ENCODE peak calls at places on chromosomes 2 and 18, in nine cellular contexts. One of them, this sample, is unnamed.

GRCh38 chr18:61554946-61555361 is 221.7 kb downstream of the CDH20 start:
- DNase-seq in stimulated activated CD4-positive, alpha-beta T cell treated with anti-CD3 and anti-CD28 coated beads, Interleukin-2, amount 100 ng/mL, for 4 hours: no peak
- DNase-seq in ELR: no peak
- DNase-seq in stimulated activated CD8-positive, alpha-beta memory T cell treated with anti-CD3 and anti-CD28 coated beads, Interleukin-12 subunit alpha, Interleukin-12 subunit beta, amount 100 ng/mL, for 4 hours: no peak
- DNase-seq in hippocampal formation: no peak
- DNase-seq in glomerular endothelial cell: no peak
- DNase-seq in activated CD8-positive, alpha-beta memory T cell treated with anti-CD3 and anti-CD28 coated beads for 4 hours: no peak
- DNase-seq in head of caudate nucleus: no peak
- DNase-seq in HT1080: no peak
- DNase-seq in this sample: no peak

GRCh38 chr18:10139783-10140410 is 226.1 kb downstream of the VAPA start:
- DNase-seq in stimulated activated CD4-positive, alpha-beta T cell treated with anti-CD3 and anti-CD28 coated beads, Interleukin-2, amount 100 ng/mL, for 4 hours: no peak
- DNase-seq in ELR: peak; percentile 53
- DNase-seq in stimulated activated CD8-positive, alpha-beta memory T cell treated with anti-CD3 and anti-CD28 coated beads, Interleukin-12 subunit alpha, Interleukin-12 subunit beta, amount 100 ng/mL, for 4 hours: no peak
- DNase-seq in hippocampal formation: no peak
- DNase-seq in glomerular endothelial cell: no peak
- DNase-seq in activated CD8-positive, alpha-beta memory T cell treated with anti-CD3 and anti-CD28 coated beads for 4 hours: no peak
- DNase-seq in head of caudate nucleus: no peak
- DNase-seq in HT1080: peak; percentile 52
- DNase-seq in this sample: no peak

GRCh38 chr18:40197711-40198110 is 1757.3 kb upstream of the PIK3C3 start:
- DNase-seq in stimulated activated CD4-positive, alpha-beta T cell treated with anti-CD3 and anti-CD28 coated beads, Interleukin-2, amount 100 ng/mL, for 4 hours: no peak
- DNase-seq in ELR: no peak
- DNase-seq in stimulated activated CD8-positive, alpha-beta memory T cell treated with anti-CD3 and anti-CD28 coated beads, Interleukin-12 subunit alpha, Interleukin-12 subunit beta, amount 100 ng/mL, for 4 hours: no peak
- DNase-seq in hippocampal formation: no peak
- DNase-seq in glomerular endothelial cell: no peak
- DNase-seq in activated CD8-positive, alpha-beta memory T cell treated with anti-CD3 and anti-CD28 coated beads for 4 hours: no peak
- DNase-seq in head of caudate nucleus: no peak
- DNase-seq in HT1080: no peak
- DNase-seq in this sample: no peak

GRCh38 chr18:28584726-28585125 is 407.8 kb upstream of the CDH2 start:
- DNase-seq in stimulated activated CD4-positive, alpha-beta T cell treated with anti-CD3 and anti-CD28 coated beads, Interleukin-2, amount 100 ng/mL, for 4 hours: no peak
- DNase-seq in ELR: peak; percentile 79
- DNase-seq in stimulated activated CD8-positive, alpha-beta memory T cell treated with anti-CD3 and anti-CD28 coated beads, Interleukin-12 subunit alpha, Interleukin-12 subunit beta, amount 100 ng/mL, for 4 hours: no peak
- DNase-seq in hippocampal formation: no peak
- DNase-seq in glomerular endothelial cell: no peak
- DNase-seq in activated CD8-positive, alpha-beta memory T cell treated with anti-CD3 and anti-CD28 coated beads for 4 hours: no peak
- DNase-seq in head of caudate nucleus: no peak
- DNase-seq in HT1080: peak; percentile 67
- DNase-seq in this sample: no peak

GRCh38 chr2:24008672-24009366 is 1.1 kb upstream of the MFSD2B start:
- DNase-seq in stimulated activated CD4-positive, alpha-beta T cell treated with anti-CD3 and anti-CD28 coated beads, Interleukin-2, amount 100 ng/mL, for 4 hours: no peak
- DNase-seq in ELR: no peak
- DNase-seq in stimulated activated CD8-positive, alpha-beta memory T cell treated with anti-CD3 and anti-CD28 coated beads, Interleukin-12 subunit alpha, Interleukin-12 subunit beta, amount 100 ng/mL, for 4 hours: no peak
- DNase-seq in hippocampal formation: no peak
- DNase-seq in glomerular endothelial cell: no peak
- DNase-seq in activated CD8-positive, alpha-beta memory T cell treated with anti-CD3 and anti-CD28 coated beads for 4 hours: no peak
- DNase-seq in head of caudate nucleus: no peak
- DNase-seq in HT1080: no peak
- DNase-seq in this sample: no peak

GRCh38 chr18:35672897-35673296 is 91.4 kb downstream of the GALNT1 start:
- DNase-seq in stimulated activated CD4-positive, alpha-beta T cell treated with anti-CD3 and anti-CD28 coated beads, Interleukin-2, amount 100 ng/mL, for 4 hours: no peak
- DNase-seq in ELR: peak; percentile 64
- DNase-seq in stimulated activated CD8-positive, alpha-beta memory T cell treated with anti-CD3 and anti-CD28 coated beads, Interleukin-12 subunit alpha, Interleukin-12 subunit beta, amount 100 ng/mL, for 4 hours: no peak
- DNase-seq in hippocampal formation: no peak
- DNase-seq in glomerular endothelial cell: no peak
- DNase-seq in activated CD8-positive, alpha-beta memory T cell treated with anti-CD3 and anti-CD28 coated beads for 4 hours: no peak
- DNase-seq in head of caudate nucleus: no peak
- DNase-seq in HT1080: peak; percentile 38
- DNase-seq in this sample: no peak

GRCh38 chr2:132038179-132038882 is 123.4 kb downstream of the ANKRD30BL start:
- DNase-seq in stimulated activated CD4-positive, alpha-beta T cell treated with anti-CD3 and anti-CD28 coated beads, Interleukin-2, amount 100 ng/mL, for 4 hours: no peak
- DNase-seq in ELR: peak; percentile 8
- DNase-seq in stimulated activated CD8-positive, alpha-beta memory T cell treated with anti-CD3 and anti-CD28 coated beads, Interleukin-12 subunit alpha, Interleukin-12 subunit beta, amount 100 ng/mL, for 4 hours: no peak
- DNase-seq in hippocampal formation: no peak
- DNase-seq in glomerular endothelial cell: no peak
- DNase-seq in activated CD8-positive, alpha-beta memory T cell treated with anti-CD3 and anti-CD28 coated beads for 4 hours: no peak
- DNase-seq in head of caudate nucleus: peak; percentile 10
- DNase-seq in HT1080: no peak
- DNase-seq in this sample: no peak

GRCh38 chr2:7510353-7510752 is 593.1 kb downstream of the RNF144A start:
- DNase-seq in stimulated activated CD4-positive, alpha-beta T cell treated with anti-CD3 and anti-CD28 coated beads, Interleukin-2, amount 100 ng/mL, for 4 hours: no peak
- DNase-seq in ELR: no peak
- DNase-seq in stimulated activated CD8-positive, alpha-beta memory T cell treated with anti-CD3 and anti-CD28 coated beads, Interleukin-12 subunit alpha, Interleukin-12 subunit beta, amount 100 ng/mL, for 4 hours: no peak
- DNase-seq in hippocampal formation: no peak
- DNase-seq in glomerular endothelial cell: no peak
- DNase-seq in activated CD8-positive, alpha-beta memory T cell treated with anti-CD3 and anti-CD28 coated beads for 4 hours: no peak
- DNase-seq in head of caudate nucleus: no peak
- DNase-seq in HT1080: peak; percentile 34
- DNase-seq in this sample: no peak

GRCh38 chr18:22194151-22194598 is 24.8 kb downstream of the GATA6 start:
- DNase-seq in stimulated activated CD4-positive, alpha-beta T cell treated with anti-CD3 and anti-CD28 coated beads, Interleukin-2, amount 100 ng/mL, for 4 hours: no peak
- DNase-seq in ELR: no peak
- DNase-seq in stimulated activated CD8-positive, alpha-beta memory T cell treated with anti-CD3 and anti-CD28 coated beads, Interleukin-12 subunit alpha, Interleukin-12 subunit beta, amount 100 ng/mL, for 4 hours: no peak
- DNase-seq in hippocampal formation: no peak
- DNase-seq in glomerular endothelial cell: no peak
- DNase-seq in activated CD8-positive, alpha-beta memory T cell treated with anti-CD3 and anti-CD28 coated beads for 4 hours: no peak
- DNase-seq in head of caudate nucleus: no peak
- DNase-seq in HT1080: no peak
- DNase-seq in this sample: no peak

GRCh38 chr2:63661076-63661475 is 72.3 kb downstream of the MDH1 start:
- DNase-seq in stimulated activated CD4-positive, alpha-beta T cell treated with anti-CD3 and anti-CD28 coated beads, Interleukin-2, amount 100 ng/mL, for 4 hours: no peak
- DNase-seq in ELR: peak; percentile 90
- DNase-seq in stimulated activated CD8-positive, alpha-beta memory T cell treated with anti-CD3 and anti-CD28 coated beads, Interleukin-12 subunit alpha, Interleukin-12 subunit beta, amount 100 ng/mL, for 4 hours: no peak
- DNase-seq in hippocampal formation: no peak
- DNase-seq in glomerular endothelial cell: no peak
- DNase-seq in activated CD8-positive, alpha-beta memory T cell treated with anti-CD3 and anti-CD28 coated beads for 4 hours: no peak
- DNase-seq in head of caudate nucleus: no peak
- DNase-seq in HT1080: peak; percentile 85
- DNase-seq in this sample: no peak

GRCh38 chr2:239227661-239228371 is 173.0 kb downstream of the HDAC4 start:
- DNase-seq in stimulated activated CD4-positive, alpha-beta T cell treated with anti-CD3 and anti-CD28 coated beads, Interleukin-2, amount 100 ng/mL, for 4 hours: no peak
- DNase-seq in ELR: peak; percentile 14
- DNase-seq in stimulated activated CD8-positive, alpha-beta memory T cell treated with anti-CD3 and anti-CD28 coated beads, Interleukin-12 subunit alpha, Interleukin-12 subunit beta, amount 100 ng/mL, for 4 hours: no peak
- DNase-seq in hippocampal formation: no peak
- DNase-seq in glomerular endothelial cell: no peak
- DNase-seq in activated CD8-positive, alpha-beta memory T cell treated with anti-CD3 and anti-CD28 coated beads for 4 hours: no peak
- DNase-seq in head of caudate nucleus: no peak
- DNase-seq in HT1080: no peak
- DNase-seq in this sample: no peak

GRCh38 chr2:695111-695510 is 17.9 kb upstream of the TMEM18 start:
- DNase-seq in stimulated activated CD4-positive, alpha-beta T cell treated with anti-CD3 and anti-CD28 coated beads, Interleukin-2, amount 100 ng/mL, for 4 hours: no peak
- DNase-seq in ELR: no peak
- DNase-seq in stimulated activated CD8-positive, alpha-beta memory T cell treated with anti-CD3 and anti-CD28 coated beads, Interleukin-12 subunit alpha, Interleukin-12 subunit beta, amount 100 ng/mL, for 4 hours: no peak
- DNase-seq in hippocampal formation: no peak
- DNase-seq in glomerular endothelial cell: no peak
- DNase-seq in activated CD8-positive, alpha-beta memory T cell treated with anti-CD3 and anti-CD28 coated beads for 4 hours: no peak
- DNase-seq in head of caudate nucleus: no peak
- DNase-seq in HT1080: no peak
- DNase-seq in this sample: no peak

GRCh38 chr18:58373486-58373885 is 255.4 kb downstream of the ALPK2 start:
- DNase-seq in stimulated activated CD4-positive, alpha-beta T cell treated with anti-CD3 and anti-CD28 coated beads, Interleukin-2, amount 100 ng/mL, for 4 hours: no peak
- DNase-seq in ELR: no peak
- DNase-seq in stimulated activated CD8-positive, alpha-beta memory T cell treated with anti-CD3 and anti-CD28 coated beads, Interleukin-12 subunit alpha, Interleukin-12 subunit beta, amount 100 ng/mL, for 4 hours: no peak
- DNase-seq in hippocampal formation: no peak
- DNase-seq in glomerular endothelial cell: no peak
- DNase-seq in activated CD8-positive, alpha-beta memory T cell treated with anti-CD3 and anti-CD28 coated beads for 4 hours: no peak
- DNase-seq in head of caudate nucleus: no peak
- DNase-seq in HT1080: no peak
- DNase-seq in this sample: no peak

GRCh38 chr2:210250577-210250976 is 25.3 kb upstream of the ACADL start:
- DNase-seq in stimulated activated CD4-positive, alpha-beta T cell treated with anti-CD3 and anti-CD28 coated beads, Interleukin-2, amount 100 ng/mL, for 4 hours: no peak
- DNase-seq in ELR: no peak
- DNase-seq in stimulated activated CD8-positive, alpha-beta memory T cell treated with anti-CD3 and anti-CD28 coated beads, Interleukin-12 subunit alpha, Interleukin-12 subunit beta, amount 100 ng/mL, for 4 hours: no peak
- DNase-seq in hippocampal formation: no peak
- DNase-seq in glomerular endothelial cell: no peak
- DNase-seq in activated CD8-positive, alpha-beta memory T cell treated with anti-CD3 and anti-CD28 coated beads for 4 hours: no peak
- DNase-seq in head of caudate nucleus: no peak
- DNase-seq in HT1080: no peak
- DNase-seq in this sample: no peak

GRCh38 chr18:29307231-29307630 is 1130.3 kb upstream of the CDH2 start:
- DNase-seq in stimulated activated CD4-positive, alpha-beta T cell treated with anti-CD3 and anti-CD28 coated beads, Interleukin-2, amount 100 ng/mL, for 4 hours: no peak
- DNase-seq in ELR: peak; percentile 10
- DNase-seq in stimulated activated CD8-positive, alpha-beta memory T cell treated with anti-CD3 and anti-CD28 coated beads, Interleukin-12 subunit alpha, Interleukin-12 subunit beta, amount 100 ng/mL, for 4 hours: no peak
- DNase-seq in hippocampal formation: no peak
- DNase-seq in glomerular endothelial cell: no peak
- DNase-seq in activated CD8-positive, alpha-beta memory T cell treated with anti-CD3 and anti-CD28 coated beads for 4 hours: no peak
- DNase-seq in head of caudate nucleus: no peak
- DNase-seq in HT1080: no peak
- DNase-seq in this sample: no peak

GRCh38 chr2:197515277-197515797 is 529 bp upstream of the MOB4 start:
- DNase-seq in stimulated activated CD4-positive, alpha-beta T cell treated with anti-CD3 and anti-CD28 coated beads, Interleukin-2, amount 100 ng/mL, for 4 hours: no peak
- DNase-seq in ELR: no peak
- DNase-seq in stimulated activated CD8-positive, alpha-beta memory T cell treated with anti-CD3 and anti-CD28 coated beads, Interleukin-12 subunit alpha, Interleukin-12 subunit beta, amount 100 ng/mL, for 4 hours: no peak
- DNase-seq in hippocampal formation: peak; percentile 73
- DNase-seq in glomerular endothelial cell: no peak
- DNase-seq in activated CD8-positive, alpha-beta memory T cell treated with anti-CD3 and anti-CD28 coated beads for 4 hours: no peak
- DNase-seq in head of caudate nucleus: no peak
- DNase-seq in HT1080: no peak
- DNase-seq in this sample: no peak

GRCh38 chr2:216714412-216714775 is 19.0 kb upstream of the IGFBP5 start:
- DNase-seq in stimulated activated CD4-positive, alpha-beta T cell treated with anti-CD3 and anti-CD28 coated beads, Interleukin-2, amount 100 ng/mL, for 4 hours: no peak
- DNase-seq in ELR: peak; percentile 47
- DNase-seq in stimulated activated CD8-positive, alpha-beta memory T cell treated with anti-CD3 and anti-CD28 coated beads, Interleukin-12 subunit alpha, Interleukin-12 subunit beta, amount 100 ng/mL, for 4 hours: no peak
- DNase-seq in hippocampal formation: no peak
- DNase-seq in glomerular endothelial cell: no peak
- DNase-seq in activated CD8-positive, alpha-beta memory T cell treated with anti-CD3 and anti-CD28 coated beads for 4 hours: no peak
- DNase-seq in head of caudate nucleus: no peak
- DNase-seq in HT1080: peak; percentile 73
- DNase-seq in this sample: no peak

GRCh38 chr18:51193621-51194287 is 3.7 kb downstream of the MEX3C start:
- DNase-seq in stimulated activated CD4-positive, alpha-beta T cell treated with anti-CD3 and anti-CD28 coated beads, Interleukin-2, amount 100 ng/mL, for 4 hours: no peak
- DNase-seq in ELR: peak; percentile 58
- DNase-seq in stimulated activated CD8-positive, alpha-beta memory T cell treated with anti-CD3 and anti-CD28 coated beads, Interleukin-12 subunit alpha, Interleukin-12 subunit beta, amount 100 ng/mL, for 4 hours: no peak
- DNase-seq in hippocampal formation: no peak
- DNase-seq in glomerular endothelial cell: no peak
- DNase-seq in activated CD8-positive, alpha-beta memory T cell treated with anti-CD3 and anti-CD28 coated beads for 4 hours: no peak
- DNase-seq in head of caudate nucleus: no peak
- DNase-seq in HT1080: no peak
- DNase-seq in this sample: no peak

GRCh38 chr2:84781942-84782716 is 98.8 kb downstream of the TRABD2A start:
- DNase-seq in stimulated activated CD4-positive, alpha-beta T cell treated with anti-CD3 and anti-CD28 coated beads, Interleukin-2, amount 100 ng/mL, for 4 hours: peak; percentile 68
- DNase-seq in ELR: peak; percentile 74
- DNase-seq in stimulated activated CD8-positive, alpha-beta memory T cell treated with anti-CD3 and anti-CD28 coated beads, Interleukin-12 subunit alpha, Interleukin-12 subunit beta, amount 100 ng/mL, for 4 hours: peak; percentile 44
- DNase-seq in hippocampal formation: no peak
- DNase-seq in glomerular endothelial cell: no peak
- DNase-seq in activated CD8-positive, alpha-beta memory T cell treated with anti-CD3 and anti-CD28 coated beads for 4 hours: peak; percentile 53
- DNase-seq in head of caudate nucleus: peak; percentile 44
- DNase-seq in HT1080: peak; percentile 52
- DNase-seq in this sample: peak; percentile 44

GRCh38 chr2:236922061-236922460 is 163.6 kb upstream of the COPS8 start:
- DNase-seq in stimulated activated CD4-positive, alpha-beta T cell treated with anti-CD3 and anti-CD28 coated beads, Interleukin-2, amount 100 ng/mL, for 4 hours: no peak
- DNase-seq in ELR: no peak
- DNase-seq in stimulated activated CD8-positive, alpha-beta memory T cell treated with anti-CD3 and anti-CD28 coated beads, Interleukin-12 subunit alpha, Interleukin-12 subunit beta, amount 100 ng/mL, for 4 hours: no peak
- DNase-seq in hippocampal formation: no peak
- DNase-seq in glomerular endothelial cell: no peak
- DNase-seq in activated CD8-positive, alpha-beta memory T cell treated with anti-CD3 and anti-CD28 coated beads for 4 hours: no peak
- DNase-seq in head of caudate nucleus: no peak
- DNase-seq in HT1080: no peak
- DNase-seq in this sample: no peak

This sample was measured in CD8-positive, alpha-beta T cell.